ENCODE peak calls at places on chromosomes 4 and X, in five cellular contexts. One of them, this sample, is unnamed.
A peak's percentile ranks its signal among the peaks of the same experiment; 100 is the strongest.

GRCh38 chr4:163544407-163545038 is 50.0 kb downstream of the TMA16 start:
- DNase-seq in ELR: peak; percentile 68
- DNase-seq in CD8-positive, alpha-beta T cell: peak; percentile 62
- DNase-seq in GM23248: peak; percentile 75
- DNase-seq in C1 segment of cervical spinal cord: peak; percentile 33
- DNase-seq in this sample: peak; percentile 49

GRCh38 chrX:1465261-1466231 is 12.8 kb upstream of the ASMTL start:
- DNase-seq in ELR: no peak
- DNase-seq in CD8-positive, alpha-beta T cell: peak; percentile 10
- DNase-seq in GM23248: no peak
- DNase-seq in C1 segment of cervical spinal cord: no peak
- DNase-seq in this sample: no peak

GRCh38 chrX:37662181-37662580 is 23.4 kb upstream of the XK start:
- DNase-seq in ELR: no peak
- DNase-seq in CD8-positive, alpha-beta T cell: no peak
- DNase-seq in GM23248: no peak
- DNase-seq in C1 segment of cervical spinal cord: no peak
- DNase-seq in this sample: no peak

GRCh38 chr4:114287079-114287696 is 307.7 kb upstream of the ARSJ start:
- DNase-seq in ELR: no peak
- DNase-seq in CD8-positive, alpha-beta T cell: no peak
- DNase-seq in GM23248: no peak
- DNase-seq in C1 segment of cervical spinal cord: no peak
- DNase-seq in this sample: no peak

GRCh38 chr4:168451744-168452394 is 28.4 kb downstream of the DDX60L start:
- DNase-seq in ELR: peak; percentile 89
- DNase-seq in CD8-positive, alpha-beta T cell: no peak
- DNase-seq in GM23248: peak; percentile 53
- DNase-seq in C1 segment of cervical spinal cord: no peak
- DNase-seq in this sample: no peak

GRCh38 chrX:63330681-63331080 is 20.5 kb downstream of the SPIN4 start:
- DNase-seq in ELR: peak; percentile 7
- DNase-seq in CD8-positive, alpha-beta T cell: no peak
- DNase-seq in GM23248: no peak
- DNase-seq in C1 segment of cervical spinal cord: no peak
- DNase-seq in this sample: no peak

GRCh38 chrX:153459976-153460375 is 10.4 kb downstream of the HAUS7 start:
- DNase-seq in ELR: peak; percentile 71
- DNase-seq in CD8-positive, alpha-beta T cell: no peak
- DNase-seq in GM23248: peak; percentile 58
- DNase-seq in C1 segment of cervical spinal cord: no peak
- DNase-seq in this sample: no peak

GRCh38 chrX:34656467-34656841 is 631 bp downstream of the TMEM47 start:
- DNase-seq in ELR: peak; percentile 10
- DNase-seq in CD8-positive, alpha-beta T cell: no peak
- DNase-seq in GM23248: peak; percentile 39
- DNase-seq in C1 segment of cervical spinal cord: no peak
- DNase-seq in this sample: no peak

GRCh38 chr4:137124278-137124932 is 407.9 kb downstream of the PCDH18 start:
- DNase-seq in ELR: peak; percentile 75
- DNase-seq in CD8-positive, alpha-beta T cell: no peak
- DNase-seq in GM23248: peak; percentile 87
- DNase-seq in C1 segment of cervical spinal cord: no peak
- DNase-seq in this sample: peak; percentile 54

GRCh38 chrX:101602077-101602476 is 15.7 kb downstream of the ARMCX6 start:
- DNase-seq in ELR: no peak
- DNase-seq in CD8-positive, alpha-beta T cell: no peak
- DNase-seq in GM23248: peak; percentile 73
- DNase-seq in C1 segment of cervical spinal cord: no peak
- DNase-seq in this sample: no peak

GRCh38 chr4:118772149-118773081 is 63.5 kb downstream of the SEC24D start:
- DNase-seq in ELR: peak; percentile 68
- DNase-seq in CD8-positive, alpha-beta T cell: no peak
- DNase-seq in GM23248: peak; percentile 72
- DNase-seq in C1 segment of cervical spinal cord: no peak
- DNase-seq in this sample: peak; percentile 17

GRCh38 chr4:174578366-174578765 is 56.1 kb upstream of the HPGD start:
- DNase-seq in ELR: peak; percentile 36
- DNase-seq in CD8-positive, alpha-beta T cell: no peak
- DNase-seq in GM23248: peak; percentile 70
- DNase-seq in C1 segment of cervical spinal cord: no peak
- DNase-seq in this sample: no peak

GRCh38 chr4:148289740-148290139 is 152.5 kb downstream of the NR3C2 start:
- DNase-seq in ELR: no peak
- DNase-seq in CD8-positive, alpha-beta T cell: no peak
- DNase-seq in GM23248: no peak
- DNase-seq in C1 segment of cervical spinal cord: no peak
- DNase-seq in this sample: no peak

GRCh38 chr4:125714845-125715244 is 400.1 kb downstream of the FAT4 start:
- DNase-seq in ELR: no peak
- DNase-seq in CD8-positive, alpha-beta T cell: no peak
- DNase-seq in GM23248: peak; percentile 23
- DNase-seq in C1 segment of cervical spinal cord: no peak
- DNase-seq in this sample: no peak

GRCh38 chrX:9312922-9313867 is 151.7 kb upstream of the TBL1X start:
- DNase-seq in ELR: peak; percentile 27
- DNase-seq in CD8-positive, alpha-beta T cell: peak; percentile 72
- DNase-seq in GM23248: no peak
- DNase-seq in C1 segment of cervical spinal cord: no peak
- DNase-seq in this sample: no peak

GRCh38 chr4:20217951-20218350 is 33.8 kb upstream of the SLIT2 start:
- DNase-seq in ELR: peak; percentile 56
- DNase-seq in CD8-positive, alpha-beta T cell: no peak
- DNase-seq in GM23248: no peak
- DNase-seq in C1 segment of cervical spinal cord: no peak
- DNase-seq in this sample: no peak

GRCh38 chr4:25782482-25782881 is 80.3 kb downstream of the SEL1L3 start:
- DNase-seq in ELR: no peak
- DNase-seq in CD8-positive, alpha-beta T cell: no peak
- DNase-seq in GM23248: no peak
- DNase-seq in C1 segment of cervical spinal cord: no peak
- DNase-seq in this sample: no peak

GRCh38 chr4:126268106-126268505 is 953.4 kb downstream of the FAT4 start:
- DNase-seq in ELR: peak; percentile 55
- DNase-seq in CD8-positive, alpha-beta T cell: no peak
- DNase-seq in GM23248: peak; percentile 61
- DNase-seq in C1 segment of cervical spinal cord: no peak
- DNase-seq in this sample: no peak

GRCh38 chr4:161454860-161455259 is 708.9 kb downstream of the FSTL5 start:
- DNase-seq in ELR: no peak
- DNase-seq in CD8-positive, alpha-beta T cell: no peak
- DNase-seq in GM23248: no peak
- DNase-seq in C1 segment of cervical spinal cord: no peak
- DNase-seq in this sample: no peak

GRCh38 chr4:107893171-107894137 is 37.9 kb upstream of the CYP2U1 start:
- DNase-seq in ELR: no peak
- DNase-seq in CD8-positive, alpha-beta T cell: no peak
- DNase-seq in GM23248: no peak
- DNase-seq in C1 segment of cervical spinal cord: no peak
- DNase-seq in this sample: no peak

GRCh38 chr4:32560306-32560705 is 1840.1 kb downstream of the PCDH7 start:
- DNase-seq in ELR: peak; percentile 43
- DNase-seq in CD8-positive, alpha-beta T cell: no peak
- DNase-seq in GM23248: peak; percentile 0
- DNase-seq in C1 segment of cervical spinal cord: no peak
- DNase-seq in this sample: no peak

GRCh38 chrX:51608766-51609165 is 9.9 kb downstream of the CENPVL3 start:
- DNase-seq in ELR: no peak
- DNase-seq in CD8-positive, alpha-beta T cell: no peak
- DNase-seq in GM23248: peak; percentile 61
- DNase-seq in C1 segment of cervical spinal cord: no peak
- DNase-seq in this sample: no peak

GRCh38 chr4:99025506-99025905 is 30.0 kb downstream of the METAP1 start:
- DNase-seq in ELR: no peak
- DNase-seq in CD8-positive, alpha-beta T cell: no peak
- DNase-seq in GM23248: no peak
- DNase-seq in C1 segment of cervical spinal cord: no peak
- DNase-seq in this sample: no peak

GRCh38 chr4:145602129-145602760 is 16.9 kb upstream of the MMAA start:
- DNase-seq in ELR: no peak
- DNase-seq in CD8-positive, alpha-beta T cell: no peak
- DNase-seq in GM23248: no peak
- DNase-seq in C1 segment of cervical spinal cord: no peak
- DNase-seq in this sample: no peak

GRCh38 chr4:175614880-175615279 is 197.2 kb downstream of the GPM6A start:
- DNase-seq in ELR: no peak
- DNase-seq in CD8-positive, alpha-beta T cell: no peak
- DNase-seq in GM23248: no peak
- DNase-seq in C1 segment of cervical spinal cord: no peak
- DNase-seq in this sample: peak; percentile 23

GRCh38 chrX:44872319-44872816 is 620 bp upstream of the KDM6A start:
- DNase-seq in ELR: peak; percentile 40
- DNase-seq in CD8-positive, alpha-beta T cell: peak; percentile 25
- DNase-seq in GM23248: peak; percentile 59
- DNase-seq in C1 segment of cervical spinal cord: peak; percentile 62
- DNase-seq in this sample: no peak

GRCh38 chrX:9884031-9884779 is 83.0 kb upstream of the CLDN34 start:
- DNase-seq in ELR: no peak
- DNase-seq in CD8-positive, alpha-beta T cell: no peak
- DNase-seq in GM23248: no peak
- DNase-seq in C1 segment of cervical spinal cord: no peak
- DNase-seq in this sample: peak; percentile 10

GRCh38 chr4:87853108-87853507 is 20.3 kb downstream of the MEPE start:
- DNase-seq in ELR: peak; percentile 61
- DNase-seq in CD8-positive, alpha-beta T cell: no peak
- DNase-seq in GM23248: peak; percentile 64
- DNase-seq in C1 segment of cervical spinal cord: no peak
- DNase-seq in this sample: peak; percentile 13

GRCh38 chrX:153900806-153901752 is 3.4 kb upstream of the AVPR2 start:
- DNase-seq in ELR: peak; percentile 91
- DNase-seq in CD8-positive, alpha-beta T cell: peak; percentile 58
- DNase-seq in GM23248: peak; percentile 89
- DNase-seq in C1 segment of cervical spinal cord: no peak
- DNase-seq in this sample: no peak

GRCh38 chr4:38133711-38134480 is 173.7 kb downstream of the PTTG2 start:
- DNase-seq in ELR: no peak
- DNase-seq in CD8-positive, alpha-beta T cell: no peak
- DNase-seq in GM23248: peak; percentile 29
- DNase-seq in C1 segment of cervical spinal cord: no peak
- DNase-seq in this sample: no peak

GRCh38 chr4:174707277-174707676 is 121.8 kb downstream of the GLRA3 start:
- DNase-seq in ELR: peak; percentile 6
- DNase-seq in CD8-positive, alpha-beta T cell: no peak
- DNase-seq in GM23248: no peak
- DNase-seq in C1 segment of cervical spinal cord: no peak
- DNase-seq in this sample: no peak

GRCh38 chr4:60682901-60683300 is 517.2 kb upstream of the ADGRL3 start:
- DNase-seq in ELR: peak; percentile 65
- DNase-seq in CD8-positive, alpha-beta T cell: no peak
- DNase-seq in GM23248: peak; percentile 12
- DNase-seq in C1 segment of cervical spinal cord: no peak
- DNase-seq in this sample: no peak

This sample was measured in COR-L47.